ENCODE peak calls at places on chromosomes 13 and 19, in nine cellular contexts. F is NCI-H2107; L is stimulated activated CD8-positive, alpha-beta memory T cell treated with anti-CD3 and anti-CD28 coated beads, Interleukin-2, amount 100 ng/mL, for 1 hour; N is GM04504; M is neuronal stem cell; U is BJ; Z is tibial nerve; G is osteocyte; W is Panc1. O is an unnamed sample.

GRCh38 chr13:58953638-58954037 is 1210.1 kb downstream of the DIAPH3 start:
- DNase-seq in F (no peak), L (no peak), N (no peak), M (no peak), U (no peak), Z (no peak), G (no peak), W (no peak), O (no peak)

GRCh38 chr19:40519352-40520322 is 52.8 kb downstream of the SPTBN4 start:
- DNase-seq in F (no peak), L (no peak), N (no peak), M (no peak), U (no peak), Z (no peak), G (no peak), W (no peak), O (no peak)

GRCh38 chr13:102698649-102698980 is 3.8 kb upstream of the METTL21C start:
- DNase-seq in F (no peak), L (no peak), N (no peak), M (no peak), U (no peak), Z (no peak), G (no peak), W (no peak), O (no peak)

GRCh38 chr19:46660601-46661019 is 372 bp downstream of the DACT3 start:
- DNase-seq in F (no peak), L (no peak), N (no peak), M (no peak), U (no peak), Z (no peak), G (no peak), W (no peak), O (no peak)

GRCh38 chr13:107993239-107993948 is 221.9 kb downstream of the LIG4 start:
- DNase-seq in F (no peak), L (no peak), N (no peak), M (no peak), U (no peak), Z (no peak), G (no peak), W (no peak), O (no peak)

GRCh38 chr19:36030264-36031148 is 2.2 kb downstream of the CLIP3 start:
- DNase-seq in F (no peak), L (no peak), N (no peak), M (no peak), U (no peak), Z (no peak), G (no peak), W (no peak), O (no peak)

GRCh38 chr19:35845215-35846037 is 6.9 kb downstream of the NPHS1 start:
- DNase-seq in F (no peak), L (no peak), N (no peak), M (no peak), U (no peak), Z (no peak), G (no peak), W (no peak), O (peak)

GRCh38 chr13:81017525-81018152 is 676.7 kb upstream of the SPRY2 start:
- DNase-seq in F (no peak), L (no peak), N (peak), M (peak), U (no peak), Z (no peak), G (no peak), W (no peak), O (peak)

GRCh38 chr13:28467886-28468519 is 26.9 kb downstream of the FLT1 start:
- DNase-seq in F (no peak), L (no peak), N (no peak), M (no peak), U (no peak), Z (no peak), G (no peak), W (no peak), O (no peak)

GRCh38 chr13:113150545-113151365 is 7.7 kb upstream of the PROZ start:
- DNase-seq in F (no peak), L (no peak), N (no peak), M (no peak), U (no peak), Z (no peak), G (peak), W (no peak), O (no peak)

GRCh38 chr13:19596960-19597361 is 35.6 kb upstream of the TPTE2 start:
- DNase-seq in F (no peak), L (no peak), N (no peak), M (no peak), U (no peak), Z (no peak), G (peak), W (peak), O (no peak)

GRCh38 chr13:95547531-95548167 is 4.9 kb upstream of the CLDN10 start:
- DNase-seq in F (no peak), L (no peak), N (no peak), M (no peak), U (no peak), Z (no peak), G (no peak), W (no peak), O (no peak)

GRCh38 chr13:91817250-91817649 is 418.8 kb downstream of the GPC5 start:
- DNase-seq in F (no peak), L (no peak), N (no peak), M (no peak), U (no peak), Z (no peak), G (no peak), W (no peak), O (no peak)

GRCh38 chr19:32652893-32653625 is 21.9 kb downstream of the ANKRD27 start:
- DNase-seq in F (peak), L (no peak), N (no peak), M (no peak), U (no peak), Z (no peak), G (no peak), W (no peak), O (peak)

GRCh38 chr19:33508431-33508830 is 13.2 kb downstream of the PEPD start:
- DNase-seq in F (no peak), L (no peak), N (no peak), M (no peak), U (no peak), Z (no peak), G (no peak), W (no peak), O (no peak)

GRCh38 chr13:40430234-40430633 is 236.2 kb downstream of the FOXO1 start:
- DNase-seq in F (no peak), L (no peak), N (no peak), M (no peak), U (no peak), Z (no peak), G (no peak), W (no peak), O (no peak)

GRCh38 chr13:113907637-113908617 is 44.1 kb upstream of the GAS6 start:
- DNase-seq in F (peak), L (no peak), N (no peak), M (no peak), U (peak), Z (no peak), G (peak), W (no peak), O (peak)

GRCh38 chr19:48698046-48698445 is 2.3 kb downstream of the FUT2 start:
- DNase-seq in F (no peak), L (no peak), N (peak), M (no peak), U (peak), Z (no peak), G (no peak), W (no peak), O (no peak)

O was measured in NCI-H345.